ENCODE peak calls at places on chromosome 18, in nine cellular contexts. B is fibroblast of villous mesenchyme, D is IMR-90, Q is B cell, A is neural crest cell, Z is OCI-LY7, I is NB4, M is astrocyte of the spinal cord, X is AG09309. T is an unnamed sample.

GRCh38 chr18:27808678-27809077 is 368.3 kb downstream of the CDH2 start:
- DNase-seq in B (peak), D (no peak), Q (no peak), A (no peak), Z (no peak), I (peak), M (peak), X (no peak), T (no peak)

GRCh38 chr18:77870238-77870637 is 620.6 kb downstream of the GALR1 start:
- DNase-seq in B (no peak), D (no peak), Q (no peak), A (no peak), Z (no peak), I (no peak), M (no peak), X (no peak), T (peak)

GRCh38 chr18:6406075-6406909 is 8.4 kb downstream of the L3MBTL4 start:
- DNase-seq in B (peak), D (peak), Q (no peak), A (no peak), Z (no peak), I (peak), M (peak), X (no peak), T (no peak)

GRCh38 chr18:63869851-63870250 is 17.7 kb upstream of the SERPINB2 start:
- DNase-seq in B (no peak), D (peak), Q (no peak), A (no peak), Z (no peak), I (no peak), M (no peak), X (no peak), T (no peak)

GRCh38 chr18:59220784-59221765 is 1.1 kb downstream of the GRP start:
- DNase-seq in B (no peak), D (no peak), Q (no peak), A (peak), Z (no peak), I (no peak), M (no peak), X (no peak), T (peak)

GRCh38 chr18:59197636-59198035 is 22.3 kb upstream of the GRP start:
- DNase-seq in B (no peak), D (no peak), Q (no peak), A (no peak), Z (no peak), I (no peak), M (no peak), X (no peak), T (no peak)

GRCh38 chr18:77071711-77072292 is 60.8 kb downstream of the MBP start:
- DNase-seq in B (peak), D (peak), Q (no peak), A (no peak), Z (no peak), I (no peak), M (peak), X (peak), T (no peak)

GRCh38 chr18:79915161-79916127 is 36.0 kb downstream of the SLC66A2 start:
- DNase-seq in B (no peak), D (no peak), Q (peak), A (no peak), Z (no peak), I (no peak), M (no peak), X (no peak), T (no peak)

GRCh38 chr18:50558948-50559749 is 738 bp upstream of the MAPK4 start:
- DNase-seq in B (no peak), D (no peak), Q (no peak), A (peak), Z (no peak), I (no peak), M (no peak), X (no peak), T (no peak)

GRCh38 chr18:61893304-61893970 is 630 bp upstream of the RNF152 start:
- DNase-seq in B (peak), D (peak), Q (peak), A (peak), Z (no peak), I (peak), M (peak), X (no peak), T (peak)

GRCh38 chr18:66419400-66419799 is 184.5 kb downstream of the CDH19 start:
- DNase-seq in B (no peak), D (no peak), Q (no peak), A (no peak), Z (no peak), I (no peak), M (no peak), X (no peak), T (no peak)

GRCh38 chr18:25621682-25622081 is 269.7 kb upstream of the ZNF521 start:
- DNase-seq in B (no peak), D (no peak), Q (no peak), A (no peak), Z (no peak), I (no peak), M (no peak), X (no peak), T (no peak)

GRCh38 chr18:31241900-31242409 is 76.0 kb upstream of the DSG1 start:
- DNase-seq in B (no peak), D (peak), Q (no peak), A (peak), Z (no peak), I (peak), M (no peak), X (no peak), T (no peak)

GRCh38 chr18:12246849-12247808 is 7.0 kb upstream of the CIDEA start:
- DNase-seq in B (peak), D (no peak), Q (no peak), A (peak), Z (no peak), I (peak), M (no peak), X (no peak), T (no peak)

GRCh38 chr18:28045176-28045810 is 131.6 kb downstream of the CDH2 start:
- DNase-seq in B (peak), D (peak), Q (no peak), A (no peak), Z (no peak), I (no peak), M (peak), X (no peak), T (no peak)

GRCh38 chr18:37551249-37551648 is 14.3 kb downstream of the CELF4 start:
- DNase-seq in B (no peak), D (no peak), Q (no peak), A (no peak), Z (no peak), I (no peak), M (no peak), X (no peak), T (no peak)

DNA sequence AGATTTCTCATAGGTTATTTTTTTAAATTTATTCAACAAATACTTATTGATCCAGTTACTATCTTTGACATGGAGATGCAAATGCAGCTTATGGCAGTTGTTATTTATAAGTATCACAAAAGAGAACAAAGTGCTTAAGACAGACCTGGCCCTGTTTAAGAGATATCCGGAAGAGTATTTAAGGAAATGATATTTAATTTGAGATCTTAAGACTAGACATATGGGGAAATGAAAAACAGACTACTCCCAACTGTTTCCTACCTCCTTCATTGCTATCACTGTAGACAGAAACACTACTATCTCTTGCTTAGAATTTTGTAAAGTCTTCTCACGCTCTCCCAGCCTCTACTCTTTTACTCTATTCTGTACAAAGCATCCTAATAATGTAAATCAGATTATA is 36.0 kb downstream of the RPRD1A start:
- DNase-seq in B (no peak), D (no peak), Q (no peak), A (no peak), Z (peak), I (no peak), M (no peak), X (no peak), T (no peak)
- TF ChIP-seq CTCF in B (no peak), D (no peak), Q (no peak), A (no peak), Z (no peak), I (no peak), M (no peak), X (no peak), T (no peak)

GRCh38 chr18:44700652-44701051 is 20.0 kb downstream of the SETBP1 start:
- DNase-seq in B (peak), D (no peak), Q (no peak), A (no peak), Z (no peak), I (peak), M (peak), X (no peak), T (no peak)
- TF ChIP-seq CTCF in B (no peak), D (no peak), Q (no peak), A (no peak), Z (no peak), I (no peak), M (no peak), X (no peak), T (no peak)

GRCh38 chr18:36518839-36519238 is 221.3 kb downstream of the FHOD3 start:
- DNase-seq in B (no peak), D (no peak), Q (no peak), A (no peak), Z (no peak), I (peak), M (no peak), X (no peak), T (no peak)
- TF ChIP-seq CTCF in B (no peak), D (no peak), Q (no peak), A (no peak), Z (no peak), I (no peak), M (no peak), X (no peak), T (no peak)

DNA sequence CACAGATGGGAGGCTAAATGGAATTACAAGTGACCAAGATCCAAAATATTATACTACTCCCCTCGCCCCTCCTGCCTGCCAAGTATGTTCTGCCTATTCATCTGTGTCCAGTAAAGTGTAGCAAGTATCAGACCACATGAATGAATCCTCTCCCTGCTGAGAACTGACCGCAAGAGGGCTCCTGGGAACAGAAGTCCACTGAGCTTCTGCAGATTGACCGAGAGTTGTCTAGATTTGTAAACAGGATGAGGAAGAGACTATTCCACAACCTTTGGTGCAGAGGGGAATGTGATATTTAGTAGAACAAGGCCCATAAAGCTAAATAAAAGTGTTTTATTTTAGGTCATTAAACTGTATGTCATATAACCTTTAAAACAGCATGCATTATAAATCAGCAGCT is 376.9 kb downstream of the DCC start:
- DNase-seq in B (no peak), D (peak), Q (no peak), A (peak), Z (no peak), I (peak), M (peak), X (no peak), T (no peak)
- TF ChIP-seq CTCF in B (no peak), D (peak), Q (no peak), A (peak), Z (no peak), I (no peak), M (peak), X (no peak), T (no peak)

DNA sequence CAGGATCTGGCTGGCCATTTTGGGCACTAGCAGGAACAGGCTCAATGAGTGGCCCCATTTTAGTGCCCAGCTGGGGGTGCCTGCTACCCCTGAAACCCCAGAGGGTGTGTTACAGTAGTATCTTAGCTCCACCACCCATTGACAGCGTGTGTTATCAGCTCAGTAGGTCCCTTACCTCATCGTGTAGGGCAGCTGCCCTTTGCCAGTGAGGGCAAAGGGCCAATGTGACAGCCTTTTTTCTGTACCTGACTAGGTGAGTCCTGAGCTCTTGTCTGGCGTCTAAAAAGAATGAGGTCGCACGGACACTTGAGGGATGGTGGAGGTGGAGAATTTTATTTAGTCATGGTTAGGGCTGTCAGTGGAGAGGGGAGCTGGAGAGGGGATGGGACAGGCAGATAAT is 462.2 kb downstream of the PIK3C3 start:
- DNase-seq in B (no peak), D (no peak), Q (no peak), A (no peak), Z (no peak), I (no peak), M (no peak), X (no peak), T (no peak)
- TF ChIP-seq CTCF in B (no peak), D (no peak), Q (no peak), A (no peak), Z (no peak), I (no peak), M (no peak), X (no peak), T (no peak)

GRCh38 chr18:36405611-36406010 is 108.1 kb downstream of the FHOD3 start:
- DNase-seq in B (no peak), D (peak), Q (no peak), A (no peak), Z (no peak), I (no peak), M (no peak), X (no peak), T (no peak)

GRCh38 chr18:36403896-36404824 is 106.6 kb downstream of the FHOD3 start:
- DNase-seq in B (no peak), D (no peak), Q (no peak), A (no peak), Z (no peak), I (no peak), M (no peak), X (no peak), T (no peak)

GRCh38 chr18:36399055-36399454 is 101.5 kb downstream of the FHOD3 start:
- DNase-seq in B (no peak), D (no peak), Q (no peak), A (no peak), Z (no peak), I (no peak), M (no peak), X (no peak), T (no peak)

GRCh38 chr18:36401462-36401861 is 103.9 kb downstream of the FHOD3 start:
- DNase-seq in B (no peak), D (no peak), Q (no peak), A (no peak), Z (no peak), I (no peak), M (no peak), X (no peak), T (no peak)

DNA sequence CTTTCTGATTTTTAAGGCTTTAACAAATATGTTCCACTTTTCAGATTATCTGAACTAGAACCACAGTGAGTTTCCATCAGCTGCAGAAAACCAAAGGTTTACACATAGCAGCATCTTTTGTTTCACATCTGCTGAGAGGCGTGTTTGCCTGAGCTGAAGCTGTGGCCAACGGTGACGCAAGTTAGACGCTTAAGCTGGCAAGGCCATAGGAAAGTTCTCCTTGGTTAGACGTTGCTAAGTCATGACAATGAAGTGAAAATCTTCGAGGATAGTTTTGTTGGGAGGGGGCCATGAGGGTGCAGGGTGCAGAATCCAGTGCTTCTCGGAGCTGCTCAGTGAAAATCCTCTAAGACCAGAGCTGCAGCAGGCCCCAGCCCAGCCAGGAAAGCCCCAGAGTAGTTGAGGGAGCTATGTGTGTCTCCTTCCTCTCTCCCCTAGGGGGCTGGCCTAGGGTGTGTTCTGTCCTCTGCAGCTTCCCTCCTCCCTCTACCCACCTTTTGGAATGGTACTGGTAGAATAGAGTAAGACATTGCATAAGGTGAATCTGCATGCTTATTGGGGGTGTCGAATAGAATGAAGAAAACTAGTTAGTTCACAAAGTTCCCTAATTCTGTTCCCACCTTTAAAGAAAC is 105.4 kb downstream of the FHOD3 start:
- DNase-seq in B (no peak), D (peak), Q (no peak), A (no peak), Z (no peak), I (no peak), M (peak), X (peak), T (no peak)
- TF ChIP-seq CTCF in B (no peak), D (no peak), Q (no peak), A (no peak), Z (no peak), I (no peak), M (no peak), X (no peak), T (no peak)

DNA sequence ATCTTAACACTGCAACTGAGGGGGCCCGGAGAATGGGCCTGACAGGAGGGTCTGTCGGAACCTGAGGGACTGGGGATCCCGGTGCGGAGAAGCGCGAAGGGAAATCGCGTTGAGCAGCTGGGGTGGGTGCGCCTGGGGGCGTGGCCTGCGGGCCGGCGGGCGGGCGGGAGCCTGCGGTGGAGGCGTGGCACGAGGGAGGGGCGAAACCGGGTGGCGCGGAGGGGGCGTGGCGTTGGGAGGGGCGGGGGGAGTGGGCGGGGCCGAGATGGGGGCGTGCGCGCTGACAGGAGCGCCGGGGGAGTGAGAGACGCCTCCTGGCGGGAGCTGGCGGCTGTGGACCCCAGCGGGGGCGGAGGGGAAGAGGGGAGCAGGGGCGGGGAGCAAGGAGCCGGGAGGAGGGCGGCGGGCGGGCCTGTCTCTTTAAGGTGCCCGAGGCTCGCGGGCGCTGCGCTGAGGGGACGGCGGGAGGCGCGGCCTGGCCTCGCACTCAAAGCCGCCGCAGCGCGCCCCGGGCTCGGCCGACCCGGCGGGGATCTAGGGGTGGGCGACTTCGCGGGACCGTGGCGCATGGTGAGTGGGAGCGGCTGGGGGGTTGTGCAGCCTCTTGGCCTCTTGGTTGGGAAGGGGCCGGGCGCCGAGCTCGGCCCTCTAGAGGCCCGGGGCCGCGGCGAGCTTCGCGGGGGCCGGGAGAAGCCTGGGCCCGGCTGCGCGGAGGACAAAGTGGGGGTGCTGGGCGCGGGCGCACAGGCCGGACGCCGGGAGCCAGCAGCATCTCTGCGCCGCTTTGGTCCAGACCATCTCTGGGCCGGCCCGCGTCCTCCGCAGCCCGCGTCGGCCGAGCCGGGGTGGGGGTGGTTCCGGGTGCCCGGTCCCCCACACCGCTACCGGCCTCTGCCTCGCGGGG is at the start of gene TWSG1:
- DNase-seq in B (peak), D (peak), Q (peak), A (peak), Z (peak), I (peak), M (peak), X (peak), T (peak)
- TF ChIP-seq CTCF in B (peak), D (peak), Q (peak), A (peak), Z (peak), I (peak), M (peak), X (peak), T (peak)

T was measured in D721Med.